ENCODE peak calls at places on chromosomes 11 and 22, in eight cellular contexts. One of them, this sample, is unnamed.

GRCh38 chr11:2258501-2259465 is 11.6 kb downstream of the ASCL2 start:
- DNase-seq in brain microvascular endothelial cell: no peak
- DNase-seq in stimulated activated CD8-positive, alpha-beta memory T cell treated with anti-CD3 and anti-CD28 coated beads, Interleukin-2, amount 100 ng/mL, for 48 hours: no peak
- DNase-seq in activated CD4-positive, alpha-beta T cell treated with anti-CD3 and anti-CD28 coated beads, Interleukin-2, amount 50 U/mL, for 24 hours: no peak
- DNase-seq in activated T-cell treated with anti-CD3 and anti-CD28 coated beads for 1 hour: no peak
- DNase-seq in AG09319: no peak
- DNase-seq in hepatocyte: peak
- DNase-seq in stimulated activated CD4-positive, alpha-beta T cell treated with anti-CD3 and anti-CD28 coated beads, Interleukin-4, amount 100 ng/mL, for 1 hour: no peak
- DNase-seq in this sample: no peak

GRCh38 chr22:43013355-43014061 is 1.4 kb downstream of the PACSIN2 start:
- DNase-seq in brain microvascular endothelial cell: no peak
- DNase-seq in stimulated activated CD8-positive, alpha-beta memory T cell treated with anti-CD3 and anti-CD28 coated beads, Interleukin-2, amount 100 ng/mL, for 48 hours: no peak
- DNase-seq in activated CD4-positive, alpha-beta T cell treated with anti-CD3 and anti-CD28 coated beads, Interleukin-2, amount 50 U/mL, for 24 hours: no peak
- DNase-seq in activated T-cell treated with anti-CD3 and anti-CD28 coated beads for 1 hour: no peak
- DNase-seq in AG09319: no peak
- DNase-seq in hepatocyte: peak
- DNase-seq in stimulated activated CD4-positive, alpha-beta T cell treated with anti-CD3 and anti-CD28 coated beads, Interleukin-4, amount 100 ng/mL, for 1 hour: no peak
- DNase-seq in this sample: no peak

GRCh38 chr11:120227228-120227852 is 12.6 kb upstream of the POU2F3 start:
- DNase-seq in brain microvascular endothelial cell: no peak
- DNase-seq in stimulated activated CD8-positive, alpha-beta memory T cell treated with anti-CD3 and anti-CD28 coated beads, Interleukin-2, amount 100 ng/mL, for 48 hours: no peak
- DNase-seq in activated CD4-positive, alpha-beta T cell treated with anti-CD3 and anti-CD28 coated beads, Interleukin-2, amount 50 U/mL, for 24 hours: no peak
- DNase-seq in activated T-cell treated with anti-CD3 and anti-CD28 coated beads for 1 hour: no peak
- DNase-seq in AG09319: no peak
- DNase-seq in hepatocyte: no peak
- DNase-seq in stimulated activated CD4-positive, alpha-beta T cell treated with anti-CD3 and anti-CD28 coated beads, Interleukin-4, amount 100 ng/mL, for 1 hour: no peak
- DNase-seq in this sample: no peak

GRCh38 chr11:21460082-21460481 is 732.8 kb upstream of the ANO5 start:
- DNase-seq in brain microvascular endothelial cell: no peak
- DNase-seq in stimulated activated CD8-positive, alpha-beta memory T cell treated with anti-CD3 and anti-CD28 coated beads, Interleukin-2, amount 100 ng/mL, for 48 hours: no peak
- DNase-seq in activated CD4-positive, alpha-beta T cell treated with anti-CD3 and anti-CD28 coated beads, Interleukin-2, amount 50 U/mL, for 24 hours: no peak
- DNase-seq in activated T-cell treated with anti-CD3 and anti-CD28 coated beads for 1 hour: no peak
- DNase-seq in AG09319: no peak
- DNase-seq in hepatocyte: no peak
- DNase-seq in stimulated activated CD4-positive, alpha-beta T cell treated with anti-CD3 and anti-CD28 coated beads, Interleukin-4, amount 100 ng/mL, for 1 hour: no peak
- DNase-seq in this sample: no peak

GRCh38 chr11:30150425-30150824 is 80.4 kb upstream of the FSHB start:
- DNase-seq in brain microvascular endothelial cell: no peak
- DNase-seq in stimulated activated CD8-positive, alpha-beta memory T cell treated with anti-CD3 and anti-CD28 coated beads, Interleukin-2, amount 100 ng/mL, for 48 hours: no peak
- DNase-seq in activated CD4-positive, alpha-beta T cell treated with anti-CD3 and anti-CD28 coated beads, Interleukin-2, amount 50 U/mL, for 24 hours: no peak
- DNase-seq in activated T-cell treated with anti-CD3 and anti-CD28 coated beads for 1 hour: no peak
- DNase-seq in AG09319: no peak
- DNase-seq in hepatocyte: no peak
- DNase-seq in stimulated activated CD4-positive, alpha-beta T cell treated with anti-CD3 and anti-CD28 coated beads, Interleukin-4, amount 100 ng/mL, for 1 hour: no peak
- DNase-seq in this sample: no peak

GRCh38 chr11:59551651-59552521 is 40.5 kb downstream of the OR4D9 start:
- DNase-seq in brain microvascular endothelial cell: peak
- DNase-seq in stimulated activated CD8-positive, alpha-beta memory T cell treated with anti-CD3 and anti-CD28 coated beads, Interleukin-2, amount 100 ng/mL, for 48 hours: no peak
- DNase-seq in activated CD4-positive, alpha-beta T cell treated with anti-CD3 and anti-CD28 coated beads, Interleukin-2, amount 50 U/mL, for 24 hours: no peak
- DNase-seq in activated T-cell treated with anti-CD3 and anti-CD28 coated beads for 1 hour: no peak
- DNase-seq in AG09319: peak
- DNase-seq in hepatocyte: peak
- DNase-seq in stimulated activated CD4-positive, alpha-beta T cell treated with anti-CD3 and anti-CD28 coated beads, Interleukin-4, amount 100 ng/mL, for 1 hour: no peak
- DNase-seq in this sample: no peak

GRCh38 chr22:20422271-20422958 is 15.2 kb downstream of the SCARF2 start:
- DNase-seq in brain microvascular endothelial cell: no peak
- DNase-seq in stimulated activated CD8-positive, alpha-beta memory T cell treated with anti-CD3 and anti-CD28 coated beads, Interleukin-2, amount 100 ng/mL, for 48 hours: no peak
- DNase-seq in activated CD4-positive, alpha-beta T cell treated with anti-CD3 and anti-CD28 coated beads, Interleukin-2, amount 50 U/mL, for 24 hours: no peak
- DNase-seq in activated T-cell treated with anti-CD3 and anti-CD28 coated beads for 1 hour: no peak
- DNase-seq in AG09319: peak
- DNase-seq in hepatocyte: peak
- DNase-seq in stimulated activated CD4-positive, alpha-beta T cell treated with anti-CD3 and anti-CD28 coated beads, Interleukin-4, amount 100 ng/mL, for 1 hour: no peak
- DNase-seq in this sample: no peak

GRCh38 chr11:15819679-15820286 is 536.6 kb downstream of the SOX6 start:
- DNase-seq in brain microvascular endothelial cell: peak
- DNase-seq in stimulated activated CD8-positive, alpha-beta memory T cell treated with anti-CD3 and anti-CD28 coated beads, Interleukin-2, amount 100 ng/mL, for 48 hours: peak
- DNase-seq in activated CD4-positive, alpha-beta T cell treated with anti-CD3 and anti-CD28 coated beads, Interleukin-2, amount 50 U/mL, for 24 hours: peak
- DNase-seq in activated T-cell treated with anti-CD3 and anti-CD28 coated beads for 1 hour: peak
- DNase-seq in AG09319: no peak
- DNase-seq in hepatocyte: peak
- DNase-seq in stimulated activated CD4-positive, alpha-beta T cell treated with anti-CD3 and anti-CD28 coated beads, Interleukin-4, amount 100 ng/mL, for 1 hour: peak
- DNase-seq in this sample: peak

GRCh38 chr11:71079795-71080194 is 172.6 kb downstream of the SHANK2 start:
- DNase-seq in brain microvascular endothelial cell: no peak
- DNase-seq in stimulated activated CD8-positive, alpha-beta memory T cell treated with anti-CD3 and anti-CD28 coated beads, Interleukin-2, amount 100 ng/mL, for 48 hours: no peak
- DNase-seq in activated CD4-positive, alpha-beta T cell treated with anti-CD3 and anti-CD28 coated beads, Interleukin-2, amount 50 U/mL, for 24 hours: no peak
- DNase-seq in activated T-cell treated with anti-CD3 and anti-CD28 coated beads for 1 hour: no peak
- DNase-seq in AG09319: no peak
- DNase-seq in hepatocyte: no peak
- DNase-seq in stimulated activated CD4-positive, alpha-beta T cell treated with anti-CD3 and anti-CD28 coated beads, Interleukin-4, amount 100 ng/mL, for 1 hour: no peak
- DNase-seq in this sample: no peak

GRCh38 chr22:22666307-22667091 is 22.1 kb downstream of the GGTLC2 start:
- DNase-seq in brain microvascular endothelial cell: peak
- DNase-seq in stimulated activated CD8-positive, alpha-beta memory T cell treated with anti-CD3 and anti-CD28 coated beads, Interleukin-2, amount 100 ng/mL, for 48 hours: peak
- DNase-seq in activated CD4-positive, alpha-beta T cell treated with anti-CD3 and anti-CD28 coated beads, Interleukin-2, amount 50 U/mL, for 24 hours: no peak
- DNase-seq in activated T-cell treated with anti-CD3 and anti-CD28 coated beads for 1 hour: no peak
- DNase-seq in AG09319: peak
- DNase-seq in hepatocyte: peak
- DNase-seq in stimulated activated CD4-positive, alpha-beta T cell treated with anti-CD3 and anti-CD28 coated beads, Interleukin-4, amount 100 ng/mL, for 1 hour: no peak
- DNase-seq in this sample: no peak

This sample was measured in CD8-positive, alpha-beta T cell.